ENCODE peak calls at places on chromosomes 11 and 22, in four cellular contexts. Y is A549, U is astrocyte, E is OCI-LY7. Z is an unnamed sample.

GRCh38 chr22:10780281-10780680 is 4747.7 kb upstream of the OR11H1 start:
- DNase-seq in U (no peak), Y (no peak), E (no peak), Z (no peak)

GRCh38 chr11:135033545-135033944 is 621.5 kb upstream of the B3GAT1 start:
- DNase-seq in U (no peak), Y (no peak), E (no peak), Z (peak; percentile 82)

GRCh38 chr22:26975381-26975780 is 318.0 kb downstream of the MIAT start:
- DNase-seq in U (peak; percentile 47), E (no peak), Y (no peak), Z (no peak)

GRCh38 chr22:38422615-38423511 is 32.1 kb downstream of the KCNJ4 start:
- DNase-seq in E (no peak), Y (no peak), U (no peak), Z (peak; percentile 62)

GRCh38 chr11:70542811-70543210 is 144.5 kb downstream of the CTTN start:
- DNase-seq in Y (no peak), E (no peak), U (no peak), Z (peak; percentile 79)

GRCh38 chr11:83158474-83158786 is 1.5 kb downstream of the PCF11 start:
- DNase-seq in E (no peak), U (no peak), Y (no peak), Z (no peak)

GRCh38 chr11:60743058-60743457 is 13.6 kb upstream of the MS4A15 start:
- DNase-seq in E (no peak), Y (no peak), U (no peak), Z (no peak)

GRCh38 chr22:29737251-29738117 is 17.7 kb downstream of the CABP7 start:
- DNase-seq in E (no peak), U (no peak), Y (no peak), Z (peak; percentile 83)

GRCh38 chr11:79484872-79485271 is 44.0 kb upstream of the TENM4 start:
- DNase-seq in U (no peak), E (no peak), Y (no peak), Z (no peak)

GRCh38 chr11:75160328-75160757 is 9.4 kb downstream of the SLCO2B1 start:
- DNase-seq in E (no peak), U (no peak), Y (no peak), Z (no peak)

GRCh38 chr22:37994049-37994448 is 9.7 kb upstream of the SOX10 start:
- DNase-seq in U (no peak), E (no peak), Y (no peak), Z (peak; percentile 62)

GRCh38 chr11:131977231-131977630 is 606.8 kb downstream of the NTM start:
- DNase-seq in Y (no peak), E (no peak), U (peak; percentile 86), Z (no peak)

GRCh38 chr11:30983810-30984441 is 385.6 kb downstream of the DCDC1 start:
- DNase-seq in U (no peak), E (no peak), Y (no peak), Z (no peak)

GRCh38 chr22:50011447-50012200 is 941 bp downstream of the IL17REL start:
- DNase-seq in Y (no peak), U (no peak), E (peak; percentile 16), Z (peak; percentile 89)

GRCh38 chr11:35344990-35345655 is 74.2 kb downstream of the SLC1A2 start:
- DNase-seq in E (no peak), Y (no peak), U (no peak), Z (no peak)

GRCh38 chr11:67436459-67437081 is 912 bp downstream of the PTPRCAP start:
- DNase-seq in Y (no peak), E (peak; percentile 91), U (no peak), Z (peak; percentile 89)

GRCh38 chr11:24043842-24044241 is 453.0 kb upstream of the LUZP2 start:
- DNase-seq in E (no peak), Y (no peak), U (no peak), Z (no peak)
- H3K4me2 ChIP-seq in E (no peak overlapping the region), Y (no peak overlapping the region), U (no peak overlapping the region), Z (no peak overlapping the region)

DNA sequence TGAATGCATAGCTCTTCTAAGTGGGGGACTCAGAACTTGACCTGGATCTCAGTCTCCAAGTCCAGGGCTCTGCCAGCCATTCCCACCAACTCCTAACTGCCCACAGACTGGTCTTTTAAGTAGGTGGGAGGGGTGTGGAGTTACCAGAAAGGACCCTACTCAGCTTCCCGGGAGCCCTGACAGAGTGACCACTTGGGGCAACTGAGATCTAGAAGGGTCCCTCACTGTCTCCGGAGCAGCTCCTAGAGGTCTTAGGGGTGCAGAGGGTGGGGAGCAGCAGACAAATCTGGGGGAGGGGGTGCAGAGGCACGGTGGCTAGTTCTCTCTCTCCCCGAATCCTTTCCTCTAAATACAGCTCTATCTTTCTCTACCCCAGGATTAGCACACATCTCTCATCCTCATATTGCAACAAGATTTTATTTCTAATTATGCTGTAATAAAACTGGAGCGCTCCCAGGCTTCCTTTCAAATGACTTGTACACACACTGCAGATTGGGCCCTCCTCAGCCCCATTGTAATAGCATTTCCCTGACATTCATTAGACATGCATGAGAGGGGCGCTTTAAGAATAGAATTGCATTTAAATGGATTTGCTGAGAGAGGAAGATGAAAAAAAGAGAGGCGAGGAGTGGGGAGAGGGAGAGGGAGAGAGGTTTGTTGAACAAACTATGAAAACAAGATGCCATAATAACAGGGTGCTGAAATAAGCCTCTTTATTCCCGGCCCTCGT is 218.9 kb downstream of the CEP164 start:
- DNase-seq in U (no peak), E (no peak), Y (no peak), Z (peak; percentile 60)
- H3K4me2 ChIP-seq in U (no peak overlapping the region), E (no peak overlapping the region), Y (no peak overlapping the region), Z (no peak overlapping the region)

GRCh38 chr22:22097727-22098228 is 115.2 kb upstream of the TOP3B start:
- DNase-seq in U (no peak), E (no peak), Y (no peak), Z (no peak)

GRCh38 chr22:22099194-22099486 is 116.6 kb upstream of the TOP3B start:
- DNase-seq in E (peak; percentile 80), U (no peak), Y (no peak), Z (no peak)

GRCh38 chr22:22103078-22103593 is 120.5 kb upstream of the TOP3B start:
- DNase-seq in E (peak; percentile 42), Y (peak; percentile 11), U (no peak), Z (no peak)

GRCh38 chr22:22098457-22099193 is 116.0 kb upstream of the TOP3B start:
- DNase-seq in E (peak; percentile 83), U (no peak), Y (no peak), Z (no peak)

DNA sequence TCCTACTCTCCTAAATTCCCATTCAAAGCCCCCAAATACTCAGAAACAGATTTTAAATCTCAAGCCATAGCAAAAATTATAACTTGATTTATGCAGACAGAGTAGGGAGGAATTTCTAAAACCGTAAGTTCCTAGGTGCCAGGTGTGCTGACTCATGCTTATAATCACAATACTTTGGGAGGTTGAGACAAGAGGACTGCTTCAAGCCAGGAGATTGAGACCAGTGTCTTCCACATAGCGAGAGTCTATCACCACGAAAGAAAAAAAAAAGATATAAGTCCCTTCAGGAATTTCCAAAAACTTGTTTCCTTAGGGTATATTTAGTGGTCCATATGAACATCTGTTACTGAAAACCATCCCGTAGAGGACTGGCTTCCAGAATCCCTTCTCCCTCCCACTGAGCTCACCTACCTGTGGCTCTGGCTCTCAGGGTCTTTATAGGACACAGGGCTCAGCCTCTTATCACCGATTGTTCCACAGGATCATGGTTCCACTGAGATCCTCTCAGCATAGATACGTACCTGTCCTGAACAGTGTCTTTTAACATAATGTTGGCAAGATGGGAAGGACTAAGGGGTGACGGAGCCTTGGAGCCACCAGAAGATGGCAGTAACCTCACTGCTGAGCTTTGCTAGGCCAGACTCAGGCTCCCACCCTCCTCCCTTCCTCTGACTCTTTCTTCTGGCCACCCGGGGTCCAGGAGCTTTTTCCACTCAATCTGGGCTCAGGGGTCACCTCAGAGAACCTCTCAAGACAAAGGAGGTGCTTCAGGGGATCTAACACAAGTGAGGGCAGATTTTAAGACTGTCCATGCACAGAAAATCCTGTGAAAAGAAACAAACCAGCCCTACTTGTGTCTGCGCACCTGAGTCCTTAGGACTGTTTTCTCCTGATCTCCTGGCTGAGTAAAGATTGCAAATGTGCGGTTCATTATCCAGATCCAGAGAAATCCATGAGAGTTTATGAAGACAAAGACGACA is 117.5 kb upstream of the TOP3B start:
- DNase-seq in E (peak; percentile 71), Y (no peak), U (no peak), Z (no peak)
- H3K4me2 ChIP-seq in E (peak overlapping the region; percentile 65), Y (no peak overlapping the region), U (no peak overlapping the region), Z (no peak overlapping the region)

DNA sequence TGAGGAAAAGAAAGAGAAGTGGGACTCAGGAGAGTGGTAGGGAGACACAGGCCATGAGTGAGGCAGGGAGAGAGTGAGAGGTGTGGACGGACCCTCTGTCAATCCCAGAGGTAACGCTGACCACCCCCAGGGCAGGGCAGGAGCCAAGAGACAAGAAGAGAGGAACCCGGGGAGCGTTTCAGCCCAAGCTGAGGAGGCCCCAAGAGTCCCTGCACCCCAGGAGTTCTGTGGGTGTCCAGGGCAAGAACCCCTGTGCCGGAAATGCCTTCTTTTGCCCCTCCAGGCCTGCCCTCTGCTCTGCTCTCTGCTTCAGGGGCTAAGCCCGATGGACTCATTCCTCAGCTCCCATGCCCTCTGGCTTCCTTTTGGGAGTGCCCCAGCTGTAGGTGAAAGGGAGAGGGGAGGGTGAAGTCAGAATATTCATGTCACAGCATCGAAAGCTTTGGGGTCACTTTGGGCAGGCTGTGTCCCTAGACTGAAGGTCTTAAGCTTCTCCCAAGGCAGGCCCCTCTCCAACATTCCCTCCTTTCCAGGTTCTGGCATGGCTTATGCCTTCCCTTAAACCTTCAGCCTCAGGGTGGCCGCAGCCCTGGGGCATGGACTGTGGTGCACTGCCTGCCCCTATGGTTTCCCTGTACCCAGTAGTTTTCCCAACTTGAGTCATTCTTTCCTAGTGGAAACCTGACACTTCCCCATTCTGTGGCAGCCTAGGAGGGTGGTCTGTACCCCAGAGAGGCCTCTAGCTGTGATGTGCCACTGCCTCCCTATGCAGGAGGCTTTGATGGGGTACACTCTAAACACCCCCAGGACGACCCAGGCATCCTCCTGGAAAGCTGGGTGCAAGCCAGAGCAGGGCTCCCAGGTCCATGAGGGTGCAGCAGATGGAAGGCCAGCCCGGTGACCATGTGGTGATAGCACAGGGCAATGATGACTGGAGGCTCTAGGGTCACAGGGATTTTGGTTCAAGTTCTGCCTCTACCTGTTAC is 27.1 kb downstream of the MYEOV start:
- DNase-seq in E (no peak), Y (no peak), U (no peak), Z (peak; percentile 80)
- H3K4me2 ChIP-seq in E (no peak overlapping the region), Y (peak overlapping the region; percentile 60), U (peak overlapping the region; percentile 41), Z (peak overlapping the region; percentile 54)

DNA sequence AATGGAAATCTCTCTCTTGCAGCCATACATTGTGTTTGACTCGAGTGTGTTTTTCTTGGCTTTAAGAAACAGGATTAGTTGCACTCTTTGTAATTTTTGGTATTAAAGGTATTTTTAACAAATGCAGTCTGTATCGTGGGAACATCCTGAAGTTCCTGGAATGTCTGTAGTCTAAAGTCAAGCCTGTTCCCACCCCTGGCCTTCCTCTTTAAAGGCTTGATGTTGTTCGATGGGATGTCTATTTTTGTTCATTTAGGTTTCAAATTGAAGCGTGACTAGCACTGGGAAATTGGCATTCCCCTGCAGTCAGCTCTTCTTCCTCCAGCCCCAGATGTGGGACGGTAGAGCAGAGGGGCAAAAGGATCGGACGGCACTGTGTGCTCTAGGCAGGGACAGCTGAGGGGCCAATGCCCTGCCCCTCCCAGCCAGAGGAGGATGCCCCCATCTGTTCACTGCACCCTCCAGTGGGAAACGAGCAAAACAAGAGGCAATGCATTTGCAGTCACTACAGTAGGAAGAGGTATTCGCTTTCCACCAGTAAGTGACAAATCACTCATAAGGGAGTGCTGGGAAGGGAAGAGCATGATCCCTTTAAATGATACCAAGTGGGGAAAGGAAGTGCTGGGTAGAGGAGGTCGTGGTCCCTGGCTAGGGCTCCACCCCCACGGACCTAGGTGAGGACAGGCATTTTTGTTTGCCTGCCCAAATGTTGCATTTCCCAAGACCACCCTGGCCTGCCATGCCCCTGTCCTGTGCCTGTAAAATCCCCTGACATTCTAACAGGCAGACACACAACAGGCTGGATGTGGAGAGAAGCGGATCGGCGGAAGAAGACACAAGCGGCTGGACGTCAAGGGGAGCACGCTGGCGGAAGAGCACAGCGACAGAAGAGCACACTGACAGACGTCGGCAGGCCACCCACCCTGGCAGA is 47.4 kb upstream of the SEPTIN5 start:
- DNase-seq in Y (no peak), E (no peak), U (peak; percentile 89), Z (peak; percentile 90)
- H3K4me2 ChIP-seq in Y (no peak overlapping the region), E (no peak overlapping the region), U (peak overlapping the region; percentile 66), Z (peak overlapping the region; percentile 37)

Z was measured in osteoblast.